ENCODE peak calls at places on chromosome 21, in eight cellular contexts. O is mucosa of descending colon, T is SK-N-SH, P is thoracic aorta, C is cardiac fibroblast, E is epithelial cell of esophagus, X is HCT116, U is astrocyte of the spinal cord. Z is an unnamed sample.

GRCh38 chr21:44513389-44514217 is 26.4 kb downstream of the KRTAP10-1 start:
- DNase-seq in U (no peak), O (peak), C (no peak), X (no peak), E (no peak), P (no peak), T (no peak), Z (no peak)

GRCh38 chr21:28537371-28538079 is 455.2 kb downstream of the LTN1 start:
- DNase-seq in U (peak), E (peak), T (no peak), C (peak), O (no peak), X (no peak), P (no peak), Z (no peak)

GRCh38 chr21:14900058-14900457 is 164.7 kb downstream of the NRIP1 start:
- DNase-seq in E (peak), O (no peak), P (no peak), X (no peak), U (peak), C (no peak), T (no peak), Z (no peak)

GRCh38 chr21:44929799-44930542 is 9.3 kb upstream of the ITGB2 start:
- DNase-seq in C (no peak), U (no peak), E (no peak), O (no peak), X (no peak), T (no peak), P (no peak), Z (no peak)

GRCh38 chr21:31732891-31733520 is 1.1 kb upstream of the SCAF4 start:
- DNase-seq in U (no peak), O (peak), P (no peak), C (peak), E (no peak), T (peak), X (no peak), Z (no peak)

GRCh38 chr21:44907966-44908364 is 12.7 kb downstream of the ITGB2 start:
- DNase-seq in T (no peak), X (no peak), E (no peak), U (no peak), C (peak), P (no peak), O (no peak), Z (no peak)

GRCh38 chr21:28419811-28420210 is 572.9 kb downstream of the LTN1 start:
- DNase-seq in P (no peak), X (no peak), C (no peak), U (no peak), O (no peak), T (no peak), E (no peak), Z (no peak)

GRCh38 chr21:31182231-31183129 is 144.2 kb upstream of the KRTAP19-8 start:
- DNase-seq in T (no peak), P (no peak), O (no peak), E (no peak), U (no peak), C (no peak), X (no peak), Z (no peak)

GRCh38 chr21:14474995-14475394 is 71.1 kb downstream of the SAMSN1 start:
- DNase-seq in E (no peak), U (no peak), O (no peak), C (no peak), X (no peak), P (no peak), T (no peak), Z (no peak)

GRCh38 chr21:14771587-14771986 is 225.5 kb upstream of the SAMSN1 start:
- DNase-seq in E (no peak), T (no peak), O (no peak), P (no peak), C (no peak), U (no peak), X (no peak), Z (no peak)

GRCh38 chr21:17003763-17004373 is 509.0 kb upstream of the CXADR start:
- DNase-seq in P (no peak), E (peak), U (peak), C (peak), T (no peak), X (no peak), O (no peak), Z (no peak)

GRCh38 chr21:43345746-43346409 is 81.1 kb downstream of the SIK1 start:
- DNase-seq in U (peak), O (no peak), C (peak), T (no peak), E (peak), P (no peak), X (no peak), Z (no peak)

GRCh38 chr21:31108969-31109368 is 70.7 kb upstream of the KRTAP19-8 start:
- DNase-seq in O (no peak), X (no peak), E (peak), T (peak), U (peak), C (peak), P (no peak), Z (no peak)

GRCh38 chr21:34800797-34801518 is 132.2 kb downstream of the CLIC6 start:
- DNase-seq in E (peak), P (no peak), T (no peak), C (peak), X (no peak), U (peak), O (no peak), Z (no peak)

GRCh38 chr21:30408782-30409494 is 13.1 kb downstream of the KRTAP13-1 start:
- DNase-seq in C (peak), U (peak), O (peak), E (peak), P (no peak), X (peak), T (peak), Z (no peak)

GRCh38 chr21:15060776-15061175 is 4.0 kb downstream of the NRIP1 start:
- DNase-seq in P (no peak), O (no peak), T (no peak), C (no peak), X (no peak), E (peak), U (peak), Z (no peak)

GRCh38 chr21:17441370-17441769 is 71.5 kb upstream of the CXADR start:
- DNase-seq in E (peak), P (no peak), O (peak), T (no peak), U (peak), C (peak), X (no peak), Z (no peak)

GRCh38 chr21:34598931-34599400 is 15.9 kb downstream of the RCAN1 start:
- DNase-seq in X (peak), E (peak), O (no peak), U (peak), P (no peak), C (no peak), T (peak), Z (no peak)

GRCh38 chr21:29187939-29188338 is 57.5 kb downstream of the MAP3K7CL start:
- DNase-seq in E (peak), T (no peak), C (peak), X (peak), P (no peak), O (no peak), U (peak), Z (no peak)

GRCh38 chr21:34690041-34690792 is 21.4 kb downstream of the CLIC6 start:
- DNase-seq in T (no peak), C (no peak), U (no peak), P (no peak), O (no peak), X (peak), E (peak), Z (no peak)

GRCh38 chr21:32463889-32464300 is 51.4 kb downstream of the EVA1C start:
- DNase-seq in T (no peak), O (no peak), U (peak), X (peak), C (peak), P (no peak), E (peak), Z (no peak)

GRCh38 chr21:32581732-32582131 is 3.6 kb downstream of the TCP10L start:
- DNase-seq in O (no peak), E (no peak), T (no peak), P (no peak), U (no peak), X (no peak), C (no peak), Z (peak)

GRCh38 chr21:16181024-16181423 is 451.2 kb downstream of the USP25 start:
- DNase-seq in C (peak), O (no peak), E (no peak), U (peak), T (no peak), X (no peak), P (no peak), Z (no peak)

GRCh38 chr21:44874240-44874496 is 678 bp upstream of the PTTG1IP start:
- DNase-seq in O (no peak), C (no peak), P (no peak), X (no peak), U (no peak), T (peak), E (no peak), Z (no peak)

GRCh38 chr21:21373969-21374368 is 375.8 kb downstream of the NCAM2 start:
- DNase-seq in P (no peak), E (no peak), O (no peak), T (no peak), X (no peak), U (peak), C (peak), Z (no peak)

GRCh38 chr21:44418876-44419230 is 36.5 kb upstream of the LRRC3 start:
- DNase-seq in T (no peak), U (no peak), P (no peak), C (no peak), E (no peak), X (no peak), O (no peak), Z (no peak)

GRCh38 chr21:28444567-28444966 is 548.1 kb downstream of the LTN1 start:
- DNase-seq in C (no peak), O (no peak), X (no peak), P (no peak), T (no peak), E (no peak), U (no peak), Z (no peak)

GRCh38 chr21:29347274-29347681 is 48.6 kb downstream of the BACH1 start:
- DNase-seq in U (no peak), P (no peak), T (no peak), X (no peak), C (peak), E (peak), O (no peak), Z (no peak)

GRCh38 chr21:24514081-24514733 is 1093.1 kb downstream of the MRPL39 start:
- DNase-seq in T (peak), C (no peak), O (no peak), P (no peak), E (peak), X (no peak), U (peak), Z (no peak)
- TF ChIP-seq CTCF in T (peak), C (peak), O (no peak), P (peak), E (peak), X (peak), U (peak), Z (peak)

DNA sequence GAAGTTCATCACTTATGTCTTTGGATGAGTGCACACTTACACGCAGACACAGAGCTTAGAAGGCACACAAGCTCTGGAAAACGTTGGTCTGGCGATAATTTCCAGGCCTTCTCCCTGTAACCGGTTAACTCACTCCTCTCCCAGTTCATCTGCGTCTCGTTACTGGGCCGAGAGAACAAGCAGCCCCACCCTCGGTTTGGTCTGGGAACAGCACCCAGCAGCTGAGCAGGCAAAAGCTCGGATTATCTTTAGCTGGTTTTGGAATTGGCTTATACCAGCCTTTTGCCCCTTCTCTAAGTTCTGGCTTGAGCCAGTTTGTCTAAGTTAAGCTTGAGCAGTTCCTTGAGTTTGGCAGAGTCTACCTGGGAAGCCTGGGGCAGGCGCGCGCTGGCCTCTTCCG is 27.3 kb upstream of the COL6A1 start:
- DNase-seq in E (no peak), X (no peak), C (peak), O (no peak), U (no peak), T (peak), P (no peak), Z (no peak)
- TF ChIP-seq CTCF in E (no peak), X (no peak), C (peak), O (no peak), U (peak), T (no peak), P (peak), Z (no peak)

GRCh38 chr21:37564341-37564923 is 197.9 kb downstream of the DYRK1A start:
- DNase-seq in C (peak), P (peak), X (peak), E (peak), O (no peak), U (peak), T (peak), Z (no peak)
- TF ChIP-seq CTCF in C (no peak), P (no peak), X (no peak), E (peak), O (no peak), U (no peak), T (no peak), Z (no peak)

DNA sequence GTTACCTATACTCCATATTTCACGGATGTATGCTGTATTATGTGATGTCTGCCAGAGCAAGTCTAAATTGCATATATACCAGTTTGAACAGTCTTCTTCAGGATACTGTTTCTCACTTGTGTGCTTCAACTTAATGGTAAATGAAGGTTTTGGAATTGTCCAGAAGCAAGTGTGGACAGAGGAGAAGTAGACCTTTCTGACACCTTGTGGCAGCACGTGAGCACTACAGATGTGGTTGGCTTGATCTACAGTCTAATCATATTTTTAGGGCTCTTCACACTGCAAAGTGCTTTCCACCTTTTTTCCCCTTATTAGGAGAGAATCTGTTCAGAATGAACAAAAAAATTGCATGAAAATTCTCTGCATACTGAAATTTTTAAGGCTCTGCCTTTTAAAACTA is 10.9 kb downstream of the MORC3 start:
- DNase-seq in P (no peak), O (peak), T (peak), E (peak), U (peak), X (peak), C (peak), Z (no peak)
- TF ChIP-seq CTCF in P (peak), O (peak), T (peak), E (peak), U (peak), X (peak), C (peak), Z (peak)

GRCh38 chr21:42010507-42011493 is 640 bp upstream of the ZBTB21 start:
- DNase-seq in U (peak), C (peak), T (peak), P (no peak), E (peak), O (peak), X (no peak), Z (no peak)
- TF ChIP-seq CTCF in U (peak), C (no peak), T (no peak), P (peak), E (no peak), O (no peak), X (no peak), Z (peak)

GRCh38 chr21:23307065-23307464 is 2300.2 kb downstream of the MRPL39 start:
- DNase-seq in T (no peak), P (no peak), E (no peak), X (no peak), U (no peak), C (no peak), O (no peak), Z (no peak)

DNA sequence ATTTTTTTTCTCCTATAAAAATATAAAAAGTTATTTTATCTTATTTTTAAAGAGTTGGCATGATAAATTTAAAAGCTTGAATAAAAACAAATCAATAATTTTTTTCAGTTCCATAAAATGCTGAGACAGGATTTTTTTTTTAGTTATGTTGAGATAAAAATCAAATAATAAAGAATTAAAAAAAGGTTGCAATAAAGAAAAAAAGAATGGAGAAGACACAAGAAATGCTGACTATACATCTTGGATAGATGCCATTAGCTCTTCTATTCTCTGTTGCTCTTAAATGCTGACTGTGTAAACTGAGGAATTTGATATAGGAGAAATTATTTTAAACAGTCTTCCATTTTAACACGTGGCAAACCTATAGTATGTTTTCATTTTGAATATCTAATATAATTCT is 2298.5 kb downstream of the MRPL39 start:
- DNase-seq in C (no peak), U (no peak), X (no peak), E (no peak), T (no peak), P (no peak), O (no peak), Z (no peak)
- TF ChIP-seq CTCF in C (no peak), U (no peak), X (no peak), E (no peak), T (no peak), P (no peak), O (no peak), Z (no peak)

DNA sequence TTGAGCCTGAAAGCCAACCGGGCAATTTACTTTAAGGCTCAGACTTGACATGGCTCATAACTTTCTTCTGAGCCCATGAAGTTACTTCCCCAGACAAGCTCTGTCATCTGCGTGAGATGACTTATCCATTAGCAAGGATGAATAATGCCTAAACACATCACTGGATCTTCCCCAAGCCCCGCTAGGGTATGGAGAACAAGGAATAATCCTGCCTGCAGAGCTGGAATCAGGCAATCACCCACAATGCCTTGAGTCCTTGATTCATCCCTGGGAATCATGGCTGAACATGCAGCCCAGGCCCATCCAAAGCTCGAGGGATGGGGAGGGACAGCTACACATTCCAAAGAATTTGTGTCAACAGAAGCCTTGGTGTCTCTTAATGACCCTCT is 131.7 kb downstream of the PSMG1 start:
- DNase-seq in X (no peak), E (peak), U (no peak), O (no peak), P (no peak), C (no peak), T (no peak), Z (peak)
- TF ChIP-seq CTCF in X (no peak), E (peak), U (no peak), O (no peak), P (no peak), C (no peak), T (no peak), Z (no peak)

DNA sequence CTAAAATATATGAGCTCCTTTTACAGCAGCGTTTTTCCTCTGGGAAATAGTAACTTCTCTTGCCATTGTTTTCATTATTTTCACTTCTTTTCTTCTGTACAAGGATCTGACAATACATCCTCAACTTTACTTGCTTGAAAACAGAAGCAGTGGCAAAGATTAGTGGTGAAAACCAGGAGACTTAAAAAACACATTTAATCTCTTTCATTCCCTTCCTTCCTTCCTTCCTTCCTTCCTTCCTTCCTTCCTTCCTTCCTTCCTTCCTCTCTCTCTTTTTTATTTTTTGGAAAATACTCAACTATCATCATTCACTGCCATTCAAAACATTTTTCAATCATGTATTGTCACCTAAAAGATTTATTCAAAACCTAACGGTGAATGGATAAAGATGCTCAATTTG is 1411.4 kb downstream of the NCAM2 start:
- DNase-seq in T (no peak), C (no peak), P (no peak), E (no peak), X (no peak), O (no peak), U (no peak), Z (no peak)
- TF ChIP-seq CTCF in T (no peak), C (no peak), P (no peak), E (no peak), X (no peak), O (no peak), U (no peak), Z (no peak)

DNA sequence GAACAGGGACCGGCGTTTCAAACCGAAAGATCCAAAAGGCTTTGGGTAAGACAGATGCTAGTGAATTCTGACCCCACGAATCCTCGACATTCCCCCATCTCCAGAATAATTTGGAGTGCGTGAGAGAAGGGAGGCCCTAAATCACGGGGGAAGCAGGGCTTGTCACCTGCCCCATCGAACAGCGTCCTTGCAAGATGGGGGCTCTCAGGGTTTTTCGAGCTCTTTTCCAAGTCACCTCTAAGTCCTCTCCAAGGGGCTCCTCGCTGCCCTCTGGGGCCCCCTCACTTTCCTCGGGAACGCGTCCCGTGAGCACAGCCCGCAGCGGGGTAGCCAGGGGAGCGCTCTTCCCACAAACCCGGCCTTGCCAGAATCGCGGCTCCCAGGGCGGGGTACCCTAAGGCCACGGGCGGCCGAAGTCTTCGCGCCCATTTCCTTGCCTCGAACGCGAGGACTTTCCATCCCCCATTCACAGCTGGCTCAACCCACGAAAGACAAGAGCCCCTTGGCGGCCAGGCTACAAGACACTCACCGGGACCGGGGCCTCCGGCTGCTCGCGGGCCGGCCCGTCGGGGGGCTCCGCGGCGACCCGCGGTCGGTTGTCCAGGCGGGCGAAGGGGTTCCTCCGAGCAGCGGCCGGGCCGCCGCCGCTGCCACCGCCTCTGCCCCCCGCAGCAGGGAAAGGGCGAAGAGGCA is 546 bp downstream of the DONSON start:
- DNase-seq in U (peak), P (no peak), C (peak), O (peak), X (no peak), E (peak), T (no peak), Z (no peak)
- TF ChIP-seq CTCF in U (no peak), P (no peak), C (no peak), O (no peak), X (no peak), E (no peak), T (peak), Z (no peak)